ENCODE peak calls at places on chromosomes 11 and 22, in eight cellular contexts. D, Y, M, W, V, H, G and O are unnamed samples.

GRCh38 chr11:62450543-62451242 is 31.9 kb downstream of the SCGB1A1 start:
- DNase-seq in W (no peak), M (no peak), H (no peak), Y (no peak), V (no peak), G (no peak), D (no peak), O (no peak)

GRCh38 chr11:22666700-22667439 is 459 bp downstream of the GAS2 start:
- DNase-seq in H (peak), M (peak), V (peak), G (peak), W (no peak), D (peak), Y (peak), O (peak)

GRCh38 chr11:2517016-2517385 is 72.2 kb downstream of the KCNQ1 start:
- DNase-seq in D (peak), W (no peak), Y (no peak), V (no peak), G (peak), M (no peak), H (no peak), O (peak)

GRCh38 chr11:34345991-34346480 is 11.8 kb downstream of the ABTB2 start:
- DNase-seq in H (no peak), W (peak), M (peak), Y (no peak), D (peak), V (no peak), G (no peak), O (peak)

GRCh38 chr11:69382131-69383128 is 88.5 kb downstream of the MYEOV start:
- DNase-seq in G (no peak), D (peak), W (no peak), V (peak), M (peak), H (no peak), Y (peak), O (peak)

GRCh38 chr11:128790200-128790599 is 76.9 kb downstream of the KCNJ1 start:
- DNase-seq in V (no peak), H (no peak), M (peak), D (no peak), W (peak), Y (no peak), G (peak), O (peak)

GRCh38 chr11:134524201-134524600 is 112.2 kb upstream of the B3GAT1 start:
- DNase-seq in H (no peak), W (no peak), M (no peak), D (peak), V (no peak), G (no peak), Y (no peak), O (no peak)

GRCh38 chr22:50657925-50658324 is 14.7 kb upstream of the SHANK3 start:
- DNase-seq in H (no peak), Y (no peak), D (no peak), V (no peak), G (no peak), W (no peak), M (peak), O (no peak)

GRCh38 chr11:29518389-29519174 is 498.2 kb downstream of the KCNA4 start:
- DNase-seq in V (no peak), H (no peak), G (no peak), Y (no peak), D (no peak), W (no peak), M (no peak), O (no peak)

GRCh38 chr22:48701296-48702030 is 1126.2 kb downstream of the BRD1 start:
- DNase-seq in M (no peak), H (peak), V (no peak), W (no peak), G (no peak), Y (no peak), D (no peak), O (no peak)

GRCh38 chr11:6083129-6083528 is 24.4 kb upstream of the OR56B4 start:
- DNase-seq in H (no peak), M (no peak), D (no peak), W (no peak), Y (no peak), V (no peak), G (no peak), O (no peak)

GRCh38 chr11:19970944-19971343 is 189.3 kb downstream of the DBX1 start:
- DNase-seq in M (no peak), H (no peak), Y (no peak), D (no peak), W (no peak), G (no peak), V (no peak), O (no peak)

GRCh38 chr11:102546427-102546826 is 15.9 kb upstream of the MMP7 start:
- DNase-seq in M (no peak), W (no peak), V (no peak), Y (no peak), H (no peak), D (no peak), G (no peak), O (no peak)

GRCh38 chr11:112085822-112086421 is 634 bp downstream of the TIMM8B start:
- DNase-seq in M (peak), G (peak), V (peak), D (no peak), W (peak), Y (peak), H (no peak), O (no peak)

GRCh38 chr22:28783786-28784671 is 11.5 kb downstream of the CCDC117 start:
- DNase-seq in H (peak), V (no peak), M (peak), G (no peak), Y (no peak), D (no peak), W (no peak), O (no peak)

GRCh38 chr11:88447285-88447684 is 109.7 kb upstream of the CTSC start:
- DNase-seq in G (no peak), V (no peak), W (no peak), Y (no peak), M (no peak), H (no peak), D (no peak), O (no peak)

GRCh38 chr22:22593964-22594656 is 35.0 kb upstream of the PRAME start:
- DNase-seq in V (peak), W (peak), Y (peak), G (no peak), M (peak), D (no peak), H (peak), O (peak)

GRCh38 chr11:27406498-27407354 is 43.7 kb upstream of the CCDC34 start:
- DNase-seq in H (no peak), V (no peak), M (no peak), D (no peak), Y (no peak), G (no peak), W (no peak), O (no peak)

GRCh38 chr22:42978453-42979103 is 36.4 kb downstream of the PACSIN2 start:
- DNase-seq in M (no peak), V (no peak), W (peak), D (no peak), H (no peak), Y (no peak), G (no peak), O (peak)

GRCh38 chr22:41264408-41264941 is 21.5 kb downstream of the RANGAP1 start:
- DNase-seq in M (no peak), W (no peak), H (no peak), D (no peak), V (no peak), G (no peak), Y (no peak), O (no peak)

GRCh38 chr11:119907934-119908760 is 179.1 kb upstream of the NECTIN1 start:
- DNase-seq in V (no peak), G (no peak), W (no peak), M (no peak), Y (no peak), H (no peak), D (no peak), O (no peak)

GRCh38 chr11:117830674-117831351 is 6.3 kb upstream of the FXYD2 start:
- DNase-seq in G (peak), D (no peak), V (no peak), M (no peak), W (no peak), H (no peak), Y (peak), O (no peak)

GRCh38 chr22:23063539-23064380 is 6.6 kb upstream of the GNAZ start:
- DNase-seq in M (no peak), G (no peak), Y (peak), V (no peak), H (no peak), W (no peak), D (peak), O (peak)

GRCh38 chr11:17558916-17559315 is 11.9 kb downstream of the OTOG start:
- DNase-seq in H (no peak), D (no peak), G (no peak), M (no peak), W (no peak), V (no peak), Y (no peak), O (no peak)

GRCh38 chr22:44448271-44448780 is 49.7 kb downstream of the RTL6 start:
- DNase-seq in W (peak), V (no peak), Y (no peak), M (peak), D (peak), G (no peak), H (no peak), O (peak)

GRCh38 chr22:38107692-38108515 is 2.6 kb downstream of the BAIAP2L2 start:
- DNase-seq in M (no peak), H (peak), W (peak), G (peak), D (no peak), Y (no peak), V (no peak), O (no peak)

GRCh38 chr11:4826425-4826824 is 5.3 kb downstream of the OR51F2 start:
- DNase-seq in M (no peak), V (no peak), G (no peak), D (no peak), Y (no peak), H (no peak), W (peak), O (no peak)

GRCh38 chr11:45827123-45827522 is 20.2 kb upstream of the CRY2 start:
- DNase-seq in W (no peak), D (no peak), M (no peak), V (no peak), H (no peak), Y (no peak), G (no peak), O (no peak)

GRCh38 chr11:113132001-113132400 is 170.8 kb downstream of the NCAM1 start:
- DNase-seq in Y (no peak), W (no peak), H (no peak), G (no peak), D (no peak), V (no peak), M (no peak), O (no peak)

GRCh38 chr11:19241260-19242183 is 777 bp upstream of the E2F8 start:
- DNase-seq in W (peak), M (no peak), H (no peak), G (no peak), V (peak), D (peak), Y (peak), O (peak)

GRCh38 chr11:1549355-1550330 is 22.4 kb downstream of the DUSP8 start:
- DNase-seq in W (no peak), G (peak), M (no peak), Y (no peak), V (no peak), D (no peak), H (peak), O (no peak)

GRCh38 chr11:85809191-85809590 is 1.8 kb downstream of the SYTL2 start:
- DNase-seq in W (no peak), G (no peak), V (peak), H (no peak), D (no peak), M (no peak), Y (no peak), O (no peak)

GRCh38 chr22:29306175-29306829 is at the start of gene GAS2L1:
- DNase-seq in Y (peak), V (peak), W (peak), G (peak), D (peak), H (peak), M (peak), O (peak)

GRCh38 chr22:50151571-50152537 is 18.7 kb upstream of the PANX2 start:
- DNase-seq in V (no peak), M (no peak), D (no peak), G (no peak), Y (peak), H (no peak), W (no peak), O (no peak)

GRCh38 chr11:113991170-113991569 is 16.3 kb downstream of the HTR3A start:
- DNase-seq in H (peak), Y (no peak), G (no peak), V (peak), M (peak), D (no peak), W (peak), O (peak)

GRCh38 chr11:87926250-87926970 is 248.8 kb downstream of the RAB38 start:
- DNase-seq in W (peak), V (no peak), H (no peak), Y (no peak), G (no peak), D (no peak), M (peak), O (no peak)

GRCh38 chr22:33000342-33001280 is 57.6 kb downstream of the SYN3 start:
- DNase-seq in Y (peak), H (peak), M (peak), V (peak), W (peak), D (peak), G (no peak), O (peak)